ENCODE peak calls at places on chromosomes 6 and 20, in eight cellular contexts. O is NCI-H2081, I is GM12878, D is ovary, B is HS-27A, F is A172, K is GM13977, J is KG1. R is an unnamed sample.

GRCh38 chr6:145119091-145119490 is 616.2 kb downstream of the EPM2A start:
- DNase-seq in O (no peak), I (no peak), D (no peak), B (no peak), F (no peak), K (no peak), J (no peak), R (no peak)

GRCh38 chr20:36202891-36203338 is 33.4 kb upstream of the AAR2 start:
- DNase-seq in O (peak), I (no peak), D (peak), B (no peak), F (peak), K (peak), J (peak), R (peak)

GRCh38 chr6:129874837-129875236 is 13.7 kb upstream of the TMEM244 start:
- DNase-seq in O (no peak), I (no peak), D (no peak), B (no peak), F (no peak), K (no peak), J (no peak), R (no peak)

GRCh38 chr6:81834141-81834621 is 81.7 kb upstream of the TENT5A start:
- DNase-seq in O (no peak), I (no peak), D (peak), B (peak), F (peak), K (no peak), J (no peak), R (no peak)

GRCh38 chr6:85580104-85580877 is 13.4 kb downstream of the SNX14 start:
- DNase-seq in O (no peak), I (no peak), D (no peak), B (no peak), F (peak), K (no peak), J (no peak), R (no peak)

GRCh38 chr6:31128093-31128676 is 7.9 kb upstream of the CDSN start:
- DNase-seq in O (peak), I (peak), D (peak), B (peak), F (peak), K (peak), J (peak), R (peak)

GRCh38 chr20:18989736-18990474 is 176.3 kb downstream of the SCP2D1 start:
- DNase-seq in O (no peak), I (no peak), D (peak), B (no peak), F (no peak), K (no peak), J (no peak), R (no peak)

GRCh38 chr6:137043710-137044365 is 927 bp downstream of the IL20RA start:
- DNase-seq in O (peak), I (no peak), D (peak), B (no peak), F (no peak), K (peak), J (no peak), R (no peak)

GRCh38 chr6:21426841-21427490 is 166.6 kb upstream of the SOX4 start:
- DNase-seq in O (no peak), I (no peak), D (no peak), B (no peak), F (no peak), K (no peak), J (no peak), R (no peak)

GRCh38 chr6:15033850-15034203 is 212.0 kb upstream of the JARID2 start:
- DNase-seq in O (no peak), I (no peak), D (no peak), B (no peak), F (no peak), K (no peak), J (no peak), R (no peak)

GRCh38 chr6:163627274-163628062 is 212.9 kb downstream of the QKI start:
- DNase-seq in O (no peak), I (no peak), D (no peak), B (no peak), F (no peak), K (peak), J (no peak), R (no peak)

GRCh38 chr6:137155830-137156229 is 17.6 kb downstream of the IL22RA2 start:
- DNase-seq in O (no peak), I (peak), D (no peak), B (no peak), F (peak), K (peak), J (peak), R (peak)

GRCh38 chr20:35285806-35286076 is 1.2 kb upstream of the EIF6 start:
- DNase-seq in O (no peak), I (no peak), D (no peak), B (no peak), F (peak), K (no peak), J (no peak), R (no peak)

GRCh38 chr6:16361121-16361520 is 122.7 kb downstream of the GMPR start:
- DNase-seq in O (no peak), I (no peak), D (no peak), B (no peak), F (no peak), K (no peak), J (no peak), R (no peak)

GRCh38 chr20:869606-870005 is 36.1 kb downstream of the FAM110A start:
- DNase-seq in O (no peak), I (no peak), D (no peak), B (no peak), F (no peak), K (no peak), J (no peak), R (no peak)

GRCh38 chr20:58127731-58128130 is 100.7 kb downstream of the ANKRD60 start:
- DNase-seq in O (peak), I (no peak), D (no peak), B (no peak), F (peak), K (no peak), J (no peak), R (no peak)

GRCh38 chr6:130229645-130230044 is 6.9 kb upstream of the SAMD3 start:
- DNase-seq in O (no peak), I (no peak), D (no peak), B (no peak), F (no peak), K (no peak), J (peak), R (no peak)

GRCh38 chr6:110325197-110325596 is 33.0 kb downstream of the METTL24 start:
- DNase-seq in O (peak), I (no peak), D (peak), B (no peak), F (no peak), K (no peak), J (no peak), R (no peak)

GRCh38 chr20:12970372-12970821 is 38.4 kb upstream of the SPTLC3 start:
- DNase-seq in O (peak), I (no peak), D (peak), B (peak), F (peak), K (peak), J (no peak), R (no peak)

GRCh38 chr6:111030008-111031006 is 48.5 kb downstream of the RPF2 start:
- DNase-seq in O (no peak), I (no peak), D (no peak), B (no peak), F (no peak), K (no peak), J (no peak), R (no peak)

GRCh38 chr20:48716541-48716940 is 111.3 kb downstream of the PREX1 start:
- DNase-seq in O (no peak), I (no peak), D (no peak), B (no peak), F (no peak), K (no peak), J (no peak), R (no peak)

GRCh38 chr6:138514860-138515540 is 15.7 kb upstream of the NHSL1 start:
- DNase-seq in O (no peak), I (no peak), D (no peak), B (no peak), F (no peak), K (no peak), J (no peak), R (no peak)

GRCh38 chr6:149142924-149143429 is 174.5 kb upstream of the TAB2 start:
- DNase-seq in O (no peak), I (no peak), D (no peak), B (no peak), F (no peak), K (no peak), J (no peak), R (no peak)

GRCh38 chr20:41927189-41927588 is 309.0 kb upstream of the CHD6 start:
- DNase-seq in O (no peak), I (no peak), D (no peak), B (no peak), F (no peak), K (no peak), J (no peak), R (no peak)

GRCh38 chr6:82246802-82247633 is 526 bp downstream of the IBTK start:
- DNase-seq in O (no peak), I (no peak), D (peak), B (no peak), F (peak), K (peak), J (no peak), R (no peak)